ENCODE peak calls at places on chromosome 21, in ten cellular contexts. K, F, V, S, A, E, G, Y, C and O are unnamed samples.

GRCh38 chr21:46661627-46662366 is 26.3 kb downstream of the PRMT2 start:
- DNase-seq in V (no peak), G (no peak), Y (no peak), K (no peak), C (no peak), F (no peak), S (no peak), A (no peak), E (no peak), O (no peak)

GRCh38 chr21:28018741-28019669 is 973.7 kb downstream of the LTN1 start:
- DNase-seq in S (peak), C (peak), E (no peak), V (peak), K (no peak), Y (no peak), A (no peak), G (peak), F (no peak), O (peak)

GRCh38 chr21:35491114-35491513 is 442.0 kb upstream of the RUNX1 start:
- DNase-seq in C (no peak), K (no peak), G (no peak), V (no peak), S (peak), F (no peak), Y (no peak), E (no peak), A (no peak), O (no peak)

GRCh38 chr21:33428669-33429068 is 25.5 kb downstream of the IFNGR2 start:
- DNase-seq in E (no peak), F (peak), Y (peak), K (no peak), G (no peak), C (no peak), V (peak), A (no peak), S (no peak), O (no peak)

GRCh38 chr21:28106370-28106890 is 886.2 kb downstream of the LTN1 start:
- DNase-seq in E (no peak), G (no peak), V (no peak), C (no peak), K (no peak), Y (no peak), F (no peak), S (no peak), A (no peak), O (no peak)

GRCh38 chr21:44923481-44924084 is 2.9 kb upstream of the ITGB2 start:
- DNase-seq in A (no peak), E (no peak), G (no peak), S (no peak), F (no peak), K (no peak), C (no peak), Y (no peak), V (no peak), O (no peak)

GRCh38 chr21:16879479-16879878 is 633.4 kb upstream of the CXADR start:
- DNase-seq in C (no peak), K (no peak), S (no peak), A (no peak), Y (no peak), V (no peak), E (no peak), G (no peak), F (no peak), O (no peak)

GRCh38 chr21:45122432-45123132 is 48.2 kb downstream of the ADARB1 start:
- DNase-seq in K (no peak), A (no peak), V (no peak), S (no peak), C (no peak), G (no peak), Y (no peak), F (no peak), E (no peak), O (no peak)

GRCh38 chr21:16363563-16363962 is 633.8 kb downstream of the USP25 start:
- DNase-seq in E (no peak), F (no peak), V (no peak), G (no peak), K (no peak), A (no peak), Y (no peak), C (no peak), S (no peak), O (no peak)

GRCh38 chr21:36508948-36509347 is 29.0 kb upstream of the CLDN14 start:
- DNase-seq in F (no peak), G (no peak), A (no peak), C (no peak), K (no peak), V (no peak), E (no peak), Y (no peak), S (peak), O (no peak)

GRCh38 chr21:43289966-43290365 is 121.2 kb downstream of the CRYAA start:
- DNase-seq in E (no peak), S (no peak), Y (no peak), V (no peak), G (no peak), C (no peak), A (no peak), K (no peak), F (no peak), O (no peak)

GRCh38 chr21:36744560-36745231 is 45.8 kb downstream of the SIM2 start:
- DNase-seq in G (peak), K (no peak), A (no peak), E (no peak), C (no peak), S (no peak), Y (no peak), F (no peak), V (peak), O (no peak)

GRCh38 chr21:34889537-34890257 is 159.4 kb downstream of the RUNX1 start:
- DNase-seq in E (peak), F (peak), C (peak), G (peak), Y (peak), K (peak), V (peak), A (peak), S (peak), O (peak)

GRCh38 chr21:41258617-41259016 is 58.0 kb upstream of the FAM3B start:
- DNase-seq in E (no peak), C (no peak), S (no peak), V (no peak), Y (no peak), A (no peak), G (no peak), F (no peak), K (no peak), O (no peak)

GRCh38 chr21:45223236-45223992 is 64.3 kb downstream of the POFUT2 start:
- DNase-seq in K (no peak), F (no peak), G (no peak), C (no peak), S (no peak), E (no peak), A (no peak), Y (no peak), V (no peak), O (no peak)

GRCh38 chr21:43884861-43885370 is 19.9 kb downstream of the AGPAT3 start:
- DNase-seq in S (peak), V (no peak), C (no peak), A (no peak), K (no peak), Y (no peak), F (no peak), G (peak), E (no peak), O (no peak)

GRCh38 chr21:31346256-31346821 is 2.3 kb upstream of the TIAM1 start:
- DNase-seq in S (no peak), E (no peak), V (no peak), C (no peak), A (no peak), Y (no peak), K (no peak), F (no peak), G (no peak), O (no peak)

GRCh38 chr21:43210454-43211084 is 41.8 kb downstream of the CRYAA start:
- DNase-seq in C (no peak), K (no peak), Y (no peak), E (no peak), A (no peak), F (no peak), V (no peak), G (no peak), S (no peak), O (no peak)

GRCh38 chr21:36186506-36187399 is 30.1 kb downstream of the DOP1B start:
- DNase-seq in A (no peak), K (no peak), C (no peak), Y (no peak), V (no peak), S (no peak), E (no peak), G (no peak), F (no peak), O (no peak)

GRCh38 chr21:19950347-19950746 is 1047.9 kb upstream of the NCAM2 start:
- DNase-seq in S (no peak), V (no peak), A (no peak), C (no peak), E (no peak), Y (no peak), G (no peak), F (no peak), K (no peak), O (no peak)

GRCh38 chr21:39079617-39080016 is 103.6 kb downstream of the PSMG1 start:
- DNase-seq in E (no peak), A (no peak), C (no peak), G (peak), K (no peak), Y (no peak), F (no peak), S (no peak), V (no peak), O (no peak)

GRCh38 chr21:21688877-21689276 is 690.7 kb downstream of the NCAM2 start:
- DNase-seq in S (peak), E (no peak), V (no peak), C (peak), A (no peak), G (no peak), Y (no peak), F (no peak), K (no peak), O (no peak)

GRCh38 chr21:15015622-15016471 is 49.0 kb downstream of the NRIP1 start:
- DNase-seq in V (peak), F (no peak), S (no peak), C (no peak), A (no peak), G (no peak), E (peak), Y (no peak), K (no peak), O (no peak)

GRCh38 chr21:41769106-41769505 is 2.3 kb upstream of the RIPK4 start:
- DNase-seq in G (no peak), Y (no peak), C (peak), F (no peak), A (no peak), K (no peak), S (no peak), V (no peak), E (no peak), O (no peak)

GRCh38 chr21:28885853-28886177 is 106.9 kb downstream of the LTN1 start:
- DNase-seq in F (no peak), K (no peak), E (peak), G (no peak), C (no peak), V (no peak), S (no peak), Y (no peak), A (no peak), O (no peak)